ENCODE peak calls at places on chromosomes 7 and 10, in eight cellular contexts. One of them, this sample, is unnamed. For H3K36me3 and H3K4me1, the result is how much of the 10 kb centered on the place peaks cover.

GRCh38 chr7:117087639-117088396 is 134.5 kb downstream of the ST7 start:
- DNase-seq in neural progenitor cell: no peak
- DNase-seq in mesendoderm: no peak
- DNase-seq in MM.1S: no peak
- DNase-seq in tibial nerve: no peak
- DNase-seq in Peyer's patch: no peak
- DNase-seq in uterus: no peak
- DNase-seq in cardiac muscle cell: no peak
- DNase-seq in this sample: no peak

GRCh38 chr7:41708621-41709358 is 5.9 kb upstream of the INHBA start:
- DNase-seq in neural progenitor cell: no peak
- DNase-seq in MM.1S: no peak
- DNase-seq in mesendoderm: no peak
- DNase-seq in Peyer's patch: no peak
- DNase-seq in cardiac muscle cell: no peak
- DNase-seq in tibial nerve: no peak
- DNase-seq in uterus: no peak
- DNase-seq in this sample: no peak

GRCh38 chr10:127210936-127211335 is 14.5 kb upstream of the INSYN2A start:
- DNase-seq in cardiac muscle cell: no peak
- DNase-seq in Peyer's patch: no peak
- DNase-seq in MM.1S: no peak
- DNase-seq in neural progenitor cell: no peak
- DNase-seq in tibial nerve: no peak
- DNase-seq in mesendoderm: no peak
- DNase-seq in uterus: no peak
- DNase-seq in this sample: no peak

GRCh38 chr7:1123721-1124120 is 35.8 kb downstream of the GPER1 start:
- DNase-seq in tibial nerve: peak
- DNase-seq in cardiac muscle cell: peak
- DNase-seq in neural progenitor cell: peak
- DNase-seq in MM.1S: no peak
- DNase-seq in Peyer's patch: peak
- DNase-seq in uterus: peak
- DNase-seq in mesendoderm: peak
- DNase-seq in this sample: no peak

GRCh38 chr7:48839108-48839507 is 85.2 kb upstream of the CDC14C start:
- DNase-seq in mesendoderm: peak
- DNase-seq in Peyer's patch: no peak
- DNase-seq in MM.1S: no peak
- DNase-seq in tibial nerve: no peak
- DNase-seq in uterus: no peak
- DNase-seq in cardiac muscle cell: no peak
- DNase-seq in neural progenitor cell: peak
- DNase-seq in this sample: no peak

GRCh38 chr7:110839866-110840265 is 251.1 kb upstream of the LRRN3 start:
- DNase-seq in neural progenitor cell: peak
- DNase-seq in Peyer's patch: no peak
- DNase-seq in tibial nerve: no peak
- DNase-seq in MM.1S: no peak
- DNase-seq in mesendoderm: peak
- DNase-seq in uterus: no peak
- DNase-seq in cardiac muscle cell: peak
- DNase-seq in this sample: no peak

GRCh38 chr10:106224676-106225075 is 939.8 kb downstream of the SORCS1 start:
- DNase-seq in mesendoderm: no peak
- DNase-seq in neural progenitor cell: no peak
- DNase-seq in Peyer's patch: no peak
- DNase-seq in uterus: no peak
- DNase-seq in cardiac muscle cell: no peak
- DNase-seq in MM.1S: no peak
- DNase-seq in tibial nerve: no peak
- DNase-seq in this sample: no peak

GRCh38 chr10:76874151-76874550 is 763.5 kb downstream of the KCNMA1 start:
- DNase-seq in neural progenitor cell: no peak
- DNase-seq in cardiac muscle cell: no peak
- DNase-seq in MM.1S: no peak
- DNase-seq in Peyer's patch: no peak
- DNase-seq in tibial nerve: peak
- DNase-seq in mesendoderm: no peak
- DNase-seq in uterus: no peak
- DNase-seq in this sample: no peak

GRCh38 chr10:89625041-89625765 is 19.8 kb downstream of the PANK1 start:
- DNase-seq in mesendoderm: peak
- DNase-seq in uterus: no peak
- DNase-seq in MM.1S: no peak
- DNase-seq in Peyer's patch: no peak
- DNase-seq in cardiac muscle cell: no peak
- DNase-seq in tibial nerve: no peak
- DNase-seq in neural progenitor cell: no peak
- DNase-seq in this sample: no peak

GRCh38 chr10:70791390-70792039 is 6.3 kb upstream of the TBATA start:
- DNase-seq in cardiac muscle cell: no peak
- DNase-seq in Peyer's patch: no peak
- DNase-seq in uterus: no peak
- DNase-seq in mesendoderm: no peak
- DNase-seq in MM.1S: no peak
- DNase-seq in neural progenitor cell: no peak
- DNase-seq in tibial nerve: no peak
- DNase-seq in this sample: no peak

GRCh38 chr10:106565546-106565945 is 599.0 kb downstream of the SORCS1 start:
- DNase-seq in neural progenitor cell: no peak
- DNase-seq in Peyer's patch: no peak
- DNase-seq in mesendoderm: no peak
- DNase-seq in MM.1S: no peak
- DNase-seq in cardiac muscle cell: no peak
- DNase-seq in tibial nerve: no peak
- DNase-seq in uterus: no peak
- DNase-seq in this sample: no peak

GRCh38 chr7:153887756-153888591 is 164.2 kb upstream of the DPP6 start:
- DNase-seq in Peyer's patch: no peak
- DNase-seq in mesendoderm: peak
- DNase-seq in MM.1S: no peak
- DNase-seq in tibial nerve: no peak
- DNase-seq in cardiac muscle cell: peak
- DNase-seq in neural progenitor cell: peak
- DNase-seq in uterus: no peak
- DNase-seq in this sample: no peak

GRCh38 chr7:95758187-95758586 is 14.2 kb upstream of the DYNC1I1 start:
- DNase-seq in tibial nerve: no peak
- DNase-seq in MM.1S: no peak
- DNase-seq in cardiac muscle cell: no peak
- DNase-seq in Peyer's patch: no peak
- DNase-seq in neural progenitor cell: peak
- DNase-seq in mesendoderm: no peak
- DNase-seq in uterus: no peak
- DNase-seq in this sample: no peak

GRCh38 chr10:278707-279106 is 143.5 kb downstream of the ZMYND11 start:
- DNase-seq in uterus: no peak
- DNase-seq in Peyer's patch: no peak
- DNase-seq in tibial nerve: no peak
- DNase-seq in mesendoderm: no peak
- DNase-seq in neural progenitor cell: no peak
- DNase-seq in MM.1S: no peak
- DNase-seq in cardiac muscle cell: peak
- DNase-seq in this sample: no peak

GRCh38 chr10:279655-280054 is 144.4 kb downstream of the ZMYND11 start:
- DNase-seq in tibial nerve: no peak
- DNase-seq in MM.1S: no peak
- DNase-seq in neural progenitor cell: no peak
- DNase-seq in uterus: no peak
- DNase-seq in mesendoderm: peak
- DNase-seq in cardiac muscle cell: no peak
- DNase-seq in Peyer's patch: no peak
- DNase-seq in this sample: no peak

GRCh38 chr10:282294-283139 is 147.3 kb downstream of the ZMYND11 start:
- DNase-seq in tibial nerve: no peak
- DNase-seq in Peyer's patch: no peak
- DNase-seq in neural progenitor cell: no peak
- DNase-seq in uterus: no peak
- DNase-seq in cardiac muscle cell: no peak
- DNase-seq in MM.1S: no peak
- DNase-seq in mesendoderm: no peak
- DNase-seq in this sample: no peak

GRCh38 chr10:277963-278362 is 142.7 kb downstream of the ZMYND11 start:
- DNase-seq in tibial nerve: no peak
- DNase-seq in uterus: no peak
- DNase-seq in cardiac muscle cell: no peak
- DNase-seq in neural progenitor cell: no peak
- DNase-seq in MM.1S: no peak
- DNase-seq in mesendoderm: no peak
- DNase-seq in Peyer's patch: no peak
- DNase-seq in this sample: no peak

GRCh38 chr10:279232-279631 is 144.0 kb downstream of the ZMYND11 start:
- DNase-seq in tibial nerve: no peak
- DNase-seq in neural progenitor cell: no peak
- DNase-seq in MM.1S: no peak
- DNase-seq in uterus: no peak
- DNase-seq in cardiac muscle cell: no peak
- DNase-seq in mesendoderm: no peak
- DNase-seq in Peyer's patch: no peak
- DNase-seq in this sample: no peak
- H3K36me3 ChIP-seq in tibial nerve: under half
- H3K36me3 ChIP-seq in neural progenitor cell: under half
- H3K36me3 ChIP-seq in MM.1S: under half
- H3K36me3 ChIP-seq in uterus: under half
- H3K36me3 ChIP-seq in cardiac muscle cell: under half
- H3K36me3 ChIP-seq in mesendoderm: under half
- H3K36me3 ChIP-seq in Peyer's patch: under half
- H3K36me3 ChIP-seq in this sample: under half

GRCh38 chr10:3737811-3738311 is 47.1 kb downstream of the KLF6 start:
- DNase-seq in cardiac muscle cell: no peak
- DNase-seq in mesendoderm: peak
- DNase-seq in Peyer's patch: no peak
- DNase-seq in neural progenitor cell: no peak
- DNase-seq in MM.1S: no peak
- DNase-seq in tibial nerve: no peak
- DNase-seq in uterus: no peak
- DNase-seq in this sample: no peak

GRCh38 chr10:3741688-3742461 is 43.1 kb downstream of the KLF6 start:
- DNase-seq in neural progenitor cell: no peak
- DNase-seq in mesendoderm: no peak
- DNase-seq in cardiac muscle cell: no peak
- DNase-seq in tibial nerve: no peak
- DNase-seq in Peyer's patch: no peak
- DNase-seq in MM.1S: peak
- DNase-seq in uterus: no peak
- DNase-seq in this sample: peak

GRCh38 chr10:3735175-3735574 is 49.8 kb downstream of the KLF6 start:
- DNase-seq in mesendoderm: peak
- DNase-seq in Peyer's patch: no peak
- DNase-seq in uterus: no peak
- DNase-seq in MM.1S: no peak
- DNase-seq in tibial nerve: no peak
- DNase-seq in neural progenitor cell: peak
- DNase-seq in cardiac muscle cell: no peak
- DNase-seq in this sample: no peak

GRCh38 chr10:3738855-3739350 is 46.1 kb downstream of the KLF6 start:
- DNase-seq in MM.1S: no peak
- DNase-seq in neural progenitor cell: no peak
- DNase-seq in cardiac muscle cell: no peak
- DNase-seq in uterus: no peak
- DNase-seq in tibial nerve: no peak
- DNase-seq in Peyer's patch: no peak
- DNase-seq in mesendoderm: no peak
- DNase-seq in this sample: no peak

GRCh38 chr10:3740157-3740871 is 44.7 kb downstream of the KLF6 start:
- DNase-seq in neural progenitor cell: no peak
- DNase-seq in Peyer's patch: no peak
- DNase-seq in cardiac muscle cell: no peak
- DNase-seq in tibial nerve: no peak
- DNase-seq in MM.1S: no peak
- DNase-seq in mesendoderm: peak
- DNase-seq in uterus: no peak
- DNase-seq in this sample: peak
- H3K27ac ChIP-seq in neural progenitor cell: no peak
- H3K27ac ChIP-seq in Peyer's patch: no peak
- H3K27ac ChIP-seq in cardiac muscle cell: no peak
- H3K27ac ChIP-seq in tibial nerve: no peak
- H3K27ac ChIP-seq in MM.1S: no peak
- H3K27ac ChIP-seq in mesendoderm: peak
- H3K27ac ChIP-seq in uterus: no peak
- H3K27ac ChIP-seq in this sample: peak

GRCh38 chr7:29372351-29372931 is 177.9 kb downstream of the CHN2 start:
- DNase-seq in tibial nerve: no peak
- DNase-seq in mesendoderm: no peak
- DNase-seq in Peyer's patch: no peak
- DNase-seq in neural progenitor cell: no peak
- DNase-seq in MM.1S: no peak
- DNase-seq in cardiac muscle cell: no peak
- DNase-seq in uterus: no peak
- DNase-seq in this sample: no peak
- H3K4me1 ChIP-seq in tibial nerve: under half
- H3K4me1 ChIP-seq in mesendoderm: under half
- H3K4me1 ChIP-seq in Peyer's patch: under half
- H3K4me1 ChIP-seq in neural progenitor cell: under half
- H3K4me1 ChIP-seq in MM.1S: under half
- H3K4me1 ChIP-seq in cardiac muscle cell: under half
- H3K4me1 ChIP-seq in uterus: under half
- H3K4me1 ChIP-seq in this sample: under half

DNA sequence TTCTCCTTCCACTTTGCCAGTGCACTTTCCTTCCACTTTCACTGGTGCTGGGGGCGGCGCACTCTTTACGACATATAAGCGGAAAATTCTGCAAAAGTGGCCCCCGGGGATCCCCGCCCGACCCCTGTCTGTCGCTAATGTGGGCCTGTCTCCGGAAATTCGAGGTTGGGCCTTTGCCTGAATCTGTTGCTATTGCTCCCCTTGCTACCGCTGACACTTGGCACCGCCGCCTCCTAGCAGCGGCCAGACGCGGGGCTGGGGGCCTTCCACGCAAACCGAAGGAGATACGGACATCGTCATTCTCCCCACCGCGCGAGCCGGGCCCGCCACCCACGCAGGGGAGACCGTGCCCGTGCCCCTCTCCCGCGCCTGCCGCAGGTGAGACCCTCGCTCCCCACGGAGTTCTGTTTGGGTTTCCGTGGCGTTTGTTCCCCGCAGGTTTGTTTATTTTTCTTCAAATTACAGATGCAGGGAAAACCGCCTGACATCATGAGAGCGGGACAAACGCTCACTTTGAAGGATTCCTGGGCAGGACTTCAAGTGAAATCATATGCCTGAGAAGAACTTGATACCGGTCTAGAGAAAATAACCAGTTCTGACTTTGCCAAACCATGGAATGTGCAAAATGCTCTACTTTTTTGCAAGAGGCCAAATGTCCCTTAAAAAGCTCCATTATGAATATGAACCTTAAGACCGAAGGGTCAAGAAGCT is 5.0 kb downstream of the TWIST1 start:
- DNase-seq in mesendoderm: peak
- DNase-seq in neural progenitor cell: peak
- DNase-seq in tibial nerve: no peak
- DNase-seq in MM.1S: no peak
- DNase-seq in Peyer's patch: no peak
- DNase-seq in cardiac muscle cell: peak
- DNase-seq in uterus: no peak
- DNase-seq in this sample: no peak
- H3K36me3 ChIP-seq in mesendoderm: under half
- H3K36me3 ChIP-seq in neural progenitor cell: under half
- H3K36me3 ChIP-seq in tibial nerve: under half
- H3K36me3 ChIP-seq in MM.1S: under half
- H3K36me3 ChIP-seq in Peyer's patch: under half
- H3K36me3 ChIP-seq in cardiac muscle cell: under half
- H3K36me3 ChIP-seq in uterus: under half
- H3K36me3 ChIP-seq in this sample: under half

This sample was measured in CD4-positive, CD25-positive, alpha-beta regulatory T cell.